ENCODE peak calls at places on chromosomes 3 and 15, in five cellular contexts. Z is dermis blood vessel endothelial cell, G is NAMALWA, Y is H7, D is brain microvascular endothelial cell. I is an unnamed sample.

GRCh38 chr3:42117175-42118008 is 26.2 kb downstream of the TRAK1 start:
- DNase-seq in Z (peak; percentile 49), G (no peak), Y (peak; percentile 56), D (peak; percentile 79), I (peak; percentile 86)

GRCh38 chr3:150394606-150395005 is 13.5 kb upstream of the TSC22D2 start:
- DNase-seq in Y (no peak), Z (no peak), G (no peak), D (no peak), I (no peak)

GRCh38 chr15:80234883-80235282 is 17.1 kb downstream of the CTXND1 start:
- DNase-seq in Z (peak; percentile 65), G (peak; percentile 65), D (no peak), Y (peak; percentile 56), I (peak; percentile 90)

GRCh38 chr15:64667736-64668161 is 107.6 kb downstream of the RBPMS2 start:
- DNase-seq in D (peak; percentile 45), Y (peak; percentile 49), G (no peak), Z (no peak), I (no peak)

GRCh38 chr3:25021816-25022215 is 406.2 kb upstream of the RARB start:
- DNase-seq in G (peak; percentile 16), Z (no peak), D (peak; percentile 49), Y (no peak), I (no peak)

GRCh38 chr3:123984957-123985356 is 7.0 kb downstream of the ROPN1 start:
- DNase-seq in G (no peak), Z (no peak), D (no peak), Y (no peak), I (no peak)

GRCh38 chr15:57732526-57733331 is 26.2 kb downstream of the POLR2M start:
- DNase-seq in D (peak; percentile 74), Y (peak; percentile 62), Z (peak; percentile 83), G (peak; percentile 68), I (peak; percentile 87)

GRCh38 chr15:25587616-25588340 is 149.0 kb upstream of the UBE3A start:
- DNase-seq in Y (no peak), G (no peak), D (no peak), Z (no peak), I (no peak)

GRCh38 chr3:42148982-42149432 is 57.9 kb downstream of the TRAK1 start:
- DNase-seq in G (no peak), Y (peak; percentile 76), D (peak; percentile 95), Z (peak; percentile 67), I (peak; percentile 90)

GRCh38 chr15:74121040-74121439 is 9.3 kb upstream of the ISLR2 start:
- DNase-seq in Z (no peak), G (no peak), D (no peak), Y (no peak), I (peak; percentile 40)

GRCh38 chr15:99979371-99979770 is 246.1 kb upstream of the LYSMD4 start:
- DNase-seq in Z (no peak), D (no peak), G (no peak), Y (no peak), I (no peak)

I was measured in endodermal cell.